ENCODE peak calls at places on chromosome 11, in eight cellular contexts. G is lower lobe of right lung, F is esophagus muscularis mucosa, X is PC-3, K is OCI-LY7, A is transverse colon, C is pancreas, Q is left ventricle myocardium inferior. V is an unnamed sample. For H3K4me1 and H3K36me3, the result is how much of the 10 kb centered on the place peaks cover.

GRCh38 chr11:10646956-10647355 is 46.6 kb downstream of the IRAG1 start:
- DNase-seq in F (no peak), C (no peak), A (no peak), K (no peak), X (no peak), Q (no peak), G (no peak), V (no peak)

GRCh38 chr11:116602637-116602942 is 170.2 kb downstream of the BUD13 start:
- DNase-seq in K (no peak), Q (no peak), G (no peak), F (no peak), C (no peak), A (no peak), X (no peak), V (no peak)

GRCh38 chr11:117589024-117589423 is 208.0 kb downstream of the DSCAML1 start:
- DNase-seq in C (no peak), F (no peak), G (no peak), Q (no peak), A (no peak), K (no peak), X (no peak), V (no peak)

GRCh38 chr11:94171693-94172440 is 43.2 kb downstream of the PANX1 start:
- DNase-seq in Q (no peak), A (peak), C (peak), X (peak), K (peak), F (peak), G (peak), V (no peak)

GRCh38 chr11:28627690-28628255 is 519.6 kb downstream of the METTL15 start:
- DNase-seq in K (no peak), Q (no peak), G (no peak), A (no peak), F (no peak), X (no peak), C (no peak), V (no peak)

GRCh38 chr11:68377389-68377795 is 65.0 kb downstream of the LRP5 start:
- DNase-seq in F (no peak), Q (no peak), A (no peak), C (no peak), K (no peak), G (no peak), X (no peak), V (no peak)

GRCh38 chr11:18986744-18987143 is 47.5 kb upstream of the MRGPRX1 start:
- DNase-seq in G (no peak), C (no peak), K (no peak), F (no peak), X (peak), A (no peak), Q (no peak), V (no peak)

GRCh38 chr11:88068848-88069554 is 106.2 kb downstream of the RAB38 start:
- DNase-seq in K (no peak), X (no peak), G (peak), C (peak), F (no peak), A (no peak), Q (no peak), V (no peak)

GRCh38 chr11:32434387-32435151 is 770 bp downstream of the WT1 start:
- DNase-seq in C (no peak), G (no peak), X (peak), K (no peak), F (no peak), A (no peak), Q (no peak), V (no peak)

GRCh38 chr11:61826930-61827572 is 1.0 kb upstream of the FADS2 start:
- DNase-seq in A (no peak), X (no peak), G (peak), K (no peak), C (no peak), Q (no peak), F (no peak), V (no peak)

GRCh38 chr11:130405428-130405827 is 23.0 kb downstream of the ADAMTS8 start:
- DNase-seq in G (no peak), X (no peak), Q (no peak), A (no peak), K (no peak), C (no peak), F (no peak), V (no peak)

GRCh38 chr11:19380375-19380774 is 139.6 kb upstream of the E2F8 start:
- DNase-seq in X (peak), F (no peak), C (no peak), K (no peak), A (no peak), Q (no peak), G (no peak), V (no peak)

GRCh38 chr11:12211331-12212065 is 101.1 kb downstream of the MICAL2 start:
- DNase-seq in A (no peak), K (no peak), F (no peak), Q (no peak), G (no peak), C (no peak), X (no peak), V (no peak)

GRCh38 chr11:16191852-16192240 is 164.5 kb downstream of the SOX6 start:
- DNase-seq in A (no peak), X (no peak), Q (no peak), C (no peak), K (peak), G (no peak), F (no peak), V (no peak)

GRCh38 chr11:77244277-77245014 is 57.0 kb downstream of the GDPD4 start:
- DNase-seq in C (no peak), G (no peak), F (no peak), K (no peak), X (peak), Q (no peak), A (no peak), V (no peak)

GRCh38 chr11:17273668-17274321 is 2.7 kb upstream of the NUCB2 start:
- DNase-seq in F (no peak), X (no peak), Q (no peak), K (peak), G (no peak), A (no peak), C (no peak), V (no peak)

GRCh38 chr11:106101797-106102196 is 24.3 kb downstream of the AASDHPPT start:
- DNase-seq in K (no peak), X (no peak), A (no peak), G (no peak), C (no peak), Q (no peak), F (no peak), V (no peak)

GRCh38 chr11:118612378-118612777 is 5.0 kb downstream of the PHLDB1 start:
- DNase-seq in Q (peak), A (no peak), G (no peak), X (no peak), K (no peak), F (no peak), C (peak), V (no peak)
- H3K4me1 ChIP-seq in Q (half or more), A (under half), G (half or more), X (under half), K (under half), F (half or more), C (under half), V (half or more)

DNA sequence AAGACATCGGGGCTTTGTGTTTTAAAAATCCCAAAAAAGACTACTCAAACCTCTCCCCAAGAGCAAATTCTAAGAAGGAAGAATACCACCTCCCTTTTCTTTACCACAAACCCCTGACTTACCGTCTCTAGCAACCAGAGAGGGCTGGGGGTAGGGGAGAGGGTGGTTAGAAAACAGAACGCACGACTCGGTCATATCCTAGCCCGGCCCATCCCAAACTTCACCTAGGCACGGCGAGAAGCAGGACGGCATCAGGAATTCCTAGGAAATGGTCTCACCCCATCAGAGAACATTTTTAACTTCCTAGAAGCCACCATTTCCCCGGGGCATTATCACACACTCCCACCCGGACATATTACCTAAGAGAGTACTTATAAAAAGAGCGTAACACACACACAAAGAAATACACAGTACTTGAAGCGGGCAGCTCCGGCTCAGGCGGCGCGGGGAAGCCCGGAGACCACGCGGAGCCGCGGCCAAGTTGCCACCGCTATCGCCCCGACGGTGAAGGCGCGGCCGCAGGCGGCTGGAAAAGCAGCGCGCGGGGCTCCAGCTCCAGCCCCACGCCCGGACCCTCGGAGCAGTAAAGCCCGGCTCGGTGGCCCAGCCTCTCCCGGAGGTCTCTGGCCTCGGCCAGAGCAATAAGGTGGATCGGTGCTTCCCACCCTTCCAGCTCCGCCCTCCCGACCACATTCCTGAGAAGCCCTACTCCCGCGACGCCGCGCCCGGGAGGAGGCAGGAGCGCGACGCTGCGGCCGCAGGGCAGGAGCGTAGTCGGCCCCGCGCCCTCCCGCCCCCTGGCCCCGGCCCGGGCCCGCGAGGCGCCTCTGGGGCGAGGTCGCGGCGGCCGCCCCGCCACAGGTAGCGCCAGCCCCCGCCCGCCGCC is 897 bp downstream of the RRAS2 start:
- DNase-seq in X (peak), C (peak), Q (peak), A (peak), K (no peak), F (no peak), G (peak), V (no peak)
- TF ChIP-seq CTCF in X (no peak), C (no peak), Q (no peak), A (no peak), K (no peak), F (no peak), G (no peak), V (no peak)

GRCh38 chr11:122098223-122098980 is 17.6 kb downstream of the BLID start:
- DNase-seq in Q (no peak), X (peak), F (no peak), K (no peak), G (no peak), C (no peak), A (no peak), V (no peak)
- H3K36me3 ChIP-seq in Q (under half), X (half or more), F (under half), K (under half), G (under half), C (under half), A (under half), V (under half)

GRCh38 chr11:128304666-128305485 is 282.5 kb downstream of the ETS1 start:
- DNase-seq in K (no peak), Q (no peak), X (no peak), C (no peak), A (no peak), G (no peak), F (peak), V (no peak)
- H3K4me1 ChIP-seq in K (under half), Q (under half), X (under half), C (under half), A (under half), G (under half), F (under half), V (under half)

DNA sequence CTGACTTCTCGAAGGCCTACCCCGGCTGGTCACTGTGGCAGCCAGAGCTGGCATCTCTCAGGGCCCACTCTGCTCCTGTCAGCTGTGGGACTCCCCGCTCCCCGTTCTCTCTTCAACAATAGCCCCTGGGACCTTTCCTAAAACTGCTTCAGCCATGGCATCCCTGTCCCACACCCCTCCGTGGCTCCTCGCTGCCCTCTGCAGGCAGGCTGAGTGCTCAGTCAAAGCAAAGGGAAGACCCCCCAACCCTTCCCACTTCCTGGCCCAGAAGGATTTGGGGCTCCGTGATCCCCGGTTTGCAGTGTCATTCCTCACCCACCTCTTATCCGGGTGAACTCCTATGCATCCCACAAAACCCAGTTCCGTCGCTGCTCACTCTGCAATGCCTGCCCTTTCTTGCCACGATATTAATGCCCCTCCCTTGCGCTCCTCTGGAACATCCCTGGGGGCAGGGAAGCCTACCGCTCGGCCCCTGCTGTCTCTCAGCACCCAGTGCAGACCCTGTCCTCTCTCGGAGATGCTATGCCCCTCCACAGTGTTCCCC is 1.6 kb upstream of the TH start:
- DNase-seq in G (no peak), C (no peak), K (peak), A (no peak), X (peak), Q (no peak), F (no peak), V (no peak)
- TF ChIP-seq CTCF in G (no peak), C (no peak), K (peak), A (no peak), X (peak), Q (no peak), F (no peak), V (no peak)

GRCh38 chr11:132103006-132103405 is 732.6 kb downstream of the NTM start:
- DNase-seq in F (no peak), X (no peak), A (no peak), G (no peak), C (no peak), Q (no peak), K (no peak), V (no peak)

GRCh38 chr11:132101861-132102260 is 731.4 kb downstream of the NTM start:
- DNase-seq in G (no peak), A (no peak), X (no peak), Q (no peak), K (no peak), C (no peak), F (no peak), V (no peak)

GRCh38 chr11:132095230-132096165 is 725.1 kb downstream of the NTM start:
- DNase-seq in A (no peak), Q (no peak), G (no peak), C (no peak), X (no peak), F (no peak), K (no peak), V (no peak)

GRCh38 chr11:132100583-132100982 is 730.2 kb downstream of the NTM start:
- DNase-seq in K (no peak), Q (no peak), G (no peak), A (no peak), F (no peak), X (no peak), C (no peak), V (no peak)

DNA sequence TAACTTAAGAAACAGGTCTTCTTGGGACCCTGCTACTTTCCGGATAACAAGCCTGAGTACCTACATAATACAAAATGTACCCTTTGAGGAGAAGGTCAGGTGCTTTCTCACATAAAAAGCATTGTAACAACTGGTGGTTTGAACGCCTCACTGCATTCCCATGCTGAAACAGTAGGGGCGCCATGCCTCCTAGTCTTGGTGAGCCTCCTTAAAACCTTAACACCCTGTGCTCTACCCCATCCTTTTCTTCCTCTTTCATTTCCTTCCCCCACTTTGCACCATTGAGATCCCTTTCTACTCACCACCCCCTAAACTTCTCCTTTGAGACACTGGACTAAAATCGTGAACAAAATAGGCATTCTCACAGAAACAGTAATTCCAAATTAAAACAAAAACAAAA is 729.3 kb downstream of the NTM start:
- DNase-seq in C (no peak), A (no peak), X (peak), G (peak), Q (peak), K (peak), F (no peak), V (no peak)
- H3K36me3 ChIP-seq in C (under half), A (under half), X (under half), G (under half), Q (under half), K (under half), F (under half), V (under half)

GRCh38 chr11:34439521-34440258 is 956 bp downstream of the CAT start:
- DNase-seq in C (no peak), G (no peak), X (no peak), A (peak), F (no peak), K (peak), Q (no peak), V (no peak)
- H3K4me1 ChIP-seq in C (under half), G (half or more), X (under half), A (under half), F (under half), K (under half), Q (half or more), V (under half)

V was measured in vagina.